ENCODE peak calls at places on chromosomes 5 and 9, in eight cellular contexts. W is RPMI7951; Y is activated T-cell treated with anti-CD3 and anti-CD28 coated beads, Interleukin-2, amount 50 U/mL, for 72 hours; E is AG04450; S is heart left ventricle; J is HFFc6; L is MCF 10A; X is left cardiac atrium. B is an unnamed sample.

GRCh38 chr5:140857177-140857986 is 1.7 kb downstream of the PCDHA10 start:
- DNase-seq in X (no peak), S (no peak), W (no peak), J (no peak), E (no peak), L (no peak), Y (no peak), B (no peak)

GRCh38 chr9:72465602-72466001 is 55.8 kb upstream of the TMC1 start:
- DNase-seq in S (no peak), J (peak; percentile 41), E (no peak), X (no peak), W (no peak), L (no peak), Y (no peak), B (no peak)

GRCh38 chr9:83154087-83154736 is 91.3 kb upstream of the RASEF start:
- DNase-seq in X (no peak), S (no peak), W (peak; percentile 14), L (peak; percentile 79), Y (no peak), E (no peak), J (no peak), B (no peak)

GRCh38 chr5:10481241-10481932 is 39.7 kb downstream of the ROPN1L start:
- DNase-seq in E (no peak), L (no peak), S (no peak), X (no peak), W (no peak), J (no peak), Y (no peak), B (no peak)

GRCh38 chr5:31530541-31531265 is 1.2 kb downstream of the DROSHA start:
- DNase-seq in L (peak; percentile 9), Y (no peak), W (no peak), S (no peak), J (peak; percentile 36), X (no peak), E (no peak), B (no peak)

GRCh38 chr9:32395483-32396216 is 11.2 kb downstream of the ACO1 start:
- DNase-seq in J (peak; percentile 86), L (peak; percentile 92), E (peak; percentile 83), W (peak; percentile 89), S (peak; percentile 49), Y (no peak), X (peak; percentile 65), B (peak; percentile 80)

GRCh38 chr9:68683433-68683832 is 21.6 kb upstream of the PIP5K1B start:
- DNase-seq in Y (no peak), W (no peak), L (no peak), E (no peak), J (no peak), S (no peak), X (no peak), B (no peak)

GRCh38 chr5:178440163-178440545 is 150.0 kb downstream of the COL23A1 start:
- DNase-seq in X (no peak), L (no peak), E (no peak), W (no peak), Y (no peak), S (no peak), J (no peak), B (no peak)

GRCh38 chr5:146047396-146047795 is 58.0 kb downstream of the PLAC8L1 start:
- DNase-seq in E (no peak), L (no peak), J (no peak), Y (no peak), S (no peak), X (no peak), W (peak; percentile 56), B (no peak)

GRCh38 chr9:108622467-108622866 is 233.3 kb downstream of the ACTL7B start:
- DNase-seq in S (no peak), J (peak; percentile 1), Y (no peak), W (peak; percentile 89), X (no peak), E (no peak), L (peak; percentile 59), B (no peak)

GRCh38 chr5:54194326-54194725 is 116.0 kb downstream of the ARL15 start:
- DNase-seq in W (no peak), E (no peak), L (no peak), Y (no peak), X (no peak), J (no peak), S (no peak), B (no peak)

GRCh38 chr5:153860482-153860881 is 178.2 kb downstream of the FAM114A2 start:
- DNase-seq in S (no peak), W (no peak), Y (no peak), J (no peak), E (no peak), L (peak; percentile 17), X (no peak), B (no peak)

GRCh38 chr5:135243194-135244191 is 155.5 kb downstream of the MACROH2A1 start:
- DNase-seq in W (no peak), J (no peak), L (no peak), E (no peak), S (no peak), X (no peak), Y (no peak), B (no peak)

GRCh38 chr9:19689324-19690087 is 99.3 kb downstream of the SLC24A2 start:
- DNase-seq in J (no peak), E (no peak), W (no peak), S (no peak), X (no peak), L (peak; percentile 20), Y (no peak), B (no peak)

GRCh38 chr9:127999461-127999860 is 18.7 kb upstream of the EEIG1 start:
- DNase-seq in W (no peak), E (no peak), X (no peak), J (no peak), L (no peak), Y (no peak), S (no peak), B (no peak)

B was measured in BJ.